ENCODE peak calls at places on chromosome 1, in ten cellular contexts. W, B, T, A, F, Z, E, K, G and R are unnamed samples.

GRCh38 chr1:209704584-209704983 is at the start of gene HSD11B1:
- DNase-seq in W (peak; percentile 89), B (peak; percentile 81), T (peak; percentile 96), A (peak; percentile 97), F (no peak), Z (peak; percentile 93), E (no peak), K (peak; percentile 99), G (no peak), R (peak; percentile 56)

GRCh38 chr1:30942326-30942978 is 33.9 kb upstream of the SDC3 start:
- DNase-seq in W (no peak), B (no peak), T (no peak), A (no peak), F (no peak), Z (peak; percentile 32), E (no peak), K (peak; percentile 55), G (no peak), R (no peak)

GRCh38 chr1:37755290-37755689 is 9.6 kb downstream of the EPHA10 start:
- DNase-seq in W (no peak), B (no peak), T (no peak), A (no peak), F (no peak), Z (no peak), E (no peak), K (no peak), G (no peak), R (no peak)

GRCh38 chr1:24826510-24826909 is 81.3 kb downstream of the CLIC4 start:
- DNase-seq in W (no peak), B (no peak), T (no peak), A (no peak), F (no peak), Z (no peak), E (no peak), K (no peak), G (no peak), R (no peak)

GRCh38 chr1:159229486-159229885 is 24.8 kb downstream of the ACKR1 start:
- DNase-seq in W (no peak), B (no peak), T (no peak), A (no peak), F (no peak), Z (no peak), E (peak; percentile 32), K (no peak), G (no peak), R (no peak)

GRCh38 chr1:53446051-53446450 is 13.1 kb upstream of the DMRTB1 start:
- DNase-seq in W (no peak), B (no peak), T (peak; percentile 49), A (no peak), F (no peak), Z (no peak), E (no peak), K (no peak), G (no peak), R (no peak)

GRCh38 chr1:143652187-143652586 is 319.6 kb downstream of the FAM72C start:
- DNase-seq in W (no peak), B (no peak), T (no peak), A (no peak), F (no peak), Z (no peak), E (no peak), K (no peak), G (no peak), R (no peak)

GRCh38 chr1:171434717-171435346 is 50.5 kb upstream of the PRRC2C start:
- DNase-seq in W (no peak), B (peak; percentile 52), T (peak; percentile 87), A (peak; percentile 95), F (no peak), Z (peak; percentile 90), E (no peak), K (peak; percentile 90), G (peak; percentile 65), R (peak; percentile 80)

GRCh38 chr1:47507140-47507539 is 69.3 kb downstream of the FOXD2 start:
- DNase-seq in W (no peak), B (no peak), T (no peak), A (no peak), F (no peak), Z (no peak), E (no peak), K (no peak), G (no peak), R (no peak)

GRCh38 chr1:47506053-47506452 is 68.2 kb downstream of the FOXD2 start:
- DNase-seq in W (no peak), B (no peak), T (no peak), A (no peak), F (no peak), Z (no peak), E (no peak), K (no peak), G (no peak), R (no peak)

GRCh38 chr1:47508900-47509488 is 71.2 kb downstream of the FOXD2 start:
- DNase-seq in W (no peak), B (no peak), T (peak; percentile 31), A (peak; percentile 35), F (no peak), Z (peak; percentile 21), E (peak; percentile 49), K (no peak), G (no peak), R (no peak)

GRCh38 chr1:47510282-47510811 is 72.5 kb downstream of the FOXD2 start:
- DNase-seq in W (no peak), B (no peak), T (no peak), A (no peak), F (no peak), Z (no peak), E (peak; percentile 11), K (no peak), G (no peak), R (no peak)

DNA sequence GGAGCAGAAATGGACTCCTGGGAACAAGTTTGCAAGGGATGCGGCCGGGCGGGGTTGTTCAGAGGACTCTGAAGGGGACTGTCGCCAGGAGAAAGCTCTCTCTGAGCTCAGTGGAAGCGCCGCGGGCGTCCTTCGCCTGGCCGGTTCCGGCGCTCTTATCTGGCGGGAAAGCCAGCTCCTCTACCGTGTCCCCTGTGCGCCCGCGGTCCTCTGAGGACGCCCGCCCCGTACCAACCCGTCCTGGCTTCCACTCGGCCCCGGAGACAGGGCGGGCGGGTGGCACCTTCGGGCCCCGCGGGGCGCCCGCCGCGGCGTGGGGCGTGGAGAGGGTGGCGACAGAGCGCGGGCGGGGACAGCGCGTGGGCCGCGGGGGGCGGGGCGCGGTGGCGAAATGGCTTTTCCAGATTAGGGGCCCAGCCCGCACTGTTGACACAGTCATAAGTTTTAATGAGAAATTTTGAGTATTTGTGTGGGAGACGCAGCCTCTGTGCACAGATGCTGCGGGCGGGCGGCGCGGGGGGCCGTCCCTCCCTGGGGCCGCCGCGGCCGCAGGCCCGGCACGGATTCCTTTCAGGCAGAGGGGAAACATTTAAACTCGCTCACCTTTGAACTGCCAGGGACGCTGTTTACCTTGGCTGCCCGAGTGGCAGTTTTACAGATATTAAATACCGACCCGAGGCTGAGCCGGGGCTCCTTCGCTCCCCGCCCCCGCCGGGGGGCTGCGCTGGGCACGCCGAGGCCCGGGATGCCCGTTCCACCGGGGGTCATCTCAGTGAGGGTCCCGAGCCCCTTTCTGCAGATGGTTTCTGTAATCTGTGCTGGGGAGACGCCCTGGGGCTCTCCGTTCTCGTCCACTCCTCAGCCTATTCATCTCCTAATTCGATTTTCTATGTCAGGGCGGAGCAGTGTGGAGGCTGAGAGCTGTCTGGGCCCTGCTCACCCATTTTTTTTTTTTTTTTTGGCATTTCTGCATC is 70.4 kb downstream of the FOXD2 start:
- DNase-seq in W (no peak), B (no peak), T (no peak), A (no peak), F (no peak), Z (peak; percentile 30), E (peak; percentile 73), K (no peak), G (no peak), R (no peak)
- H3K4me3 ChIP-seq in W (peak overlapping the region; percentile 58), B (peak overlapping the region; percentile 46), T (peak overlapping the region; percentile 29), A (peak overlapping the region; percentile 24), F (peak overlapping the region; percentile 39), Z (peak overlapping the region; percentile 65), E (peak overlapping the region; percentile 42), K (no peak overlapping the region), G (no peak overlapping the region), R (peak overlapping the region; percentile 33)

GRCh38 chr1:2232916-2233438 is 4.9 kb downstream of the SKI start:
- DNase-seq in W (no peak), B (no peak), T (no peak), A (no peak), F (no peak), Z (peak; percentile 47), E (peak; percentile 80), K (peak; percentile 29), G (no peak), R (no peak)

GRCh38 chr1:2233997-2234761 is 6.1 kb downstream of the SKI start:
- DNase-seq in W (peak; percentile 97), B (peak; percentile 94), T (peak; percentile 99), A (peak; percentile 96), F (no peak), Z (peak; percentile 98), E (peak; percentile 97), K (peak; percentile 98), G (no peak), R (peak; percentile 86)

GRCh38 chr1:2233468-2233867 is 5.3 kb downstream of the SKI start:
- DNase-seq in W (no peak), B (no peak), T (no peak), A (no peak), F (no peak), Z (peak; percentile 53), E (peak; percentile 80), K (peak; percentile 19), G (no peak), R (no peak)

GRCh38 chr1:2235300-2235998 is 7.3 kb downstream of the SKI start:
- DNase-seq in W (no peak), B (no peak), T (no peak), A (no peak), F (no peak), Z (no peak), E (peak; percentile 85), K (no peak), G (no peak), R (no peak)

GRCh38 chr1:2234762-2235113 is 6.6 kb downstream of the SKI start:
- DNase-seq in W (no peak), B (no peak), T (no peak), A (no peak), F (no peak), Z (no peak), E (peak; percentile 89), K (no peak), G (no peak), R (no peak)
- H3K4me3 ChIP-seq in W (peak overlapping the region; percentile 75), B (peak overlapping the region; percentile 76), T (peak overlapping the region; percentile 44), A (peak overlapping the region; percentile 4), F (peak overlapping the region; percentile 24), Z (peak overlapping the region; percentile 90), E (no peak overlapping the region), K (peak overlapping the region; percentile 6), G (peak overlapping the region; percentile 18), R (no peak overlapping the region)

GRCh38 chr1:16978589-16979474 is 1.6 kb downstream of the MFAP2 start:
- DNase-seq in W (no peak), B (peak; percentile 69), T (peak; percentile 87), A (peak; percentile 97), F (no peak), Z (peak; percentile 96), E (no peak), K (peak; percentile 88), G (peak; percentile 84), R (peak; percentile 73)

GRCh38 chr1:16980473-16981268 is at the start of gene MFAP2:
- DNase-seq in W (no peak), B (no peak), T (no peak), A (peak; percentile 38), F (no peak), Z (peak; percentile 80), E (no peak), K (peak; percentile 50), G (no peak), R (no peak)

GRCh38 chr1:16978139-16978538 is 2.3 kb downstream of the MFAP2 start:
- DNase-seq in W (no peak), B (no peak), T (no peak), A (no peak), F (no peak), Z (no peak), E (no peak), K (no peak), G (no peak), R (no peak)

GRCh38 chr1:16981269-16981849 is 939 bp upstream of the MFAP2 start:
- DNase-seq in W (no peak), B (no peak), T (peak; percentile 44), A (peak; percentile 95), F (no peak), Z (peak; percentile 99), E (no peak), K (peak; percentile 81), G (peak; percentile 87), R (peak; percentile 79)

DNA sequence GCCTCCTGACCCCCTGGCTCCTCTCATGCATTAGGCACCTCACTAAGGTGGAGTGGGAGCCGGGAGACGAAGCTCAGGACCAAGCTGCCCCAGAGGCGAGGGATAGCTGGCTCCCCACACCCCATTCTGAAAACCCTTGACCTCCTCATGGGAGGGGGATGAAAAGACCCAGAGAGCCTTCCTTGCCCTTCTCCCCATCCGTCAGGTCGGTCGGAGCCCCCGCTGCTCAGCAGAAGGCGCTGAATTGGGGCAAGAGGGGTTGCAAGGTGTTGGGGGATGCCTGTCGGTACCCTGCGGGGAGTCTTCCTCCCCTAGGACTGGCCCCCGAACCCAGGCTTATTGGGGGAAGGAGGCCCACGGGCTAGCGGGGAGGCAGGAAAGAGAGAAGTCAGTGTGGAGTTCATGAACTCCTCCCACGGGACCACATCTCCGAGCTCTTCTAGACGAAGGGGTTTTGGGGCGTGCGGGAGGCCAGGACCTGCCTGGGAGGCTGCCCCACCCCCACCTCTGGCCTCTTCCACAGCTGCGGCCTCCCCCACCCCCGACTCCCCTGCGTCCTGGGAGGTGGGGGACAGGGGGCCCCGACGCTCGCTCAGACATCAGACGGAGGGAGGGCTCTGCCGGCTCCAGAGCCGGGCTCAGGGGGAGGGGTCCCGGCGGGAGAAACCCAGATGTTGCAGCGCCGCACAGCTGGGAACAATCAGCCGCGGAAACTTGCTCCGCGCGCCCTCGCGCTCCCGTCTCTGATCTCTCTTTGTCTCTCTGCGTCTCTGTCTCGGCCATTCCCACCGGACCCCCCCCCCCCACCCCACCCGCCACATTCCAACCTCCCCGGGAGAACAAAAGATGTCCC is 719 bp downstream of the MFAP2 start:
- DNase-seq in W (no peak), B (peak; percentile 57), T (peak; percentile 51), A (peak; percentile 67), F (no peak), Z (peak; percentile 66), E (no peak), K (peak; percentile 75), G (no peak), R (no peak)
- H3K4me3 ChIP-seq in W (peak overlapping the region; percentile 55), B (peak overlapping the region; percentile 40), T (peak overlapping the region; percentile 71), A (peak overlapping the region; percentile 70), F (peak overlapping the region; percentile 35), Z (peak overlapping the region; percentile 88), E (peak overlapping the region; percentile 34), K (peak overlapping the region; percentile 88), G (peak overlapping the region; percentile 76), R (peak overlapping the region; percentile 64)

DNA sequence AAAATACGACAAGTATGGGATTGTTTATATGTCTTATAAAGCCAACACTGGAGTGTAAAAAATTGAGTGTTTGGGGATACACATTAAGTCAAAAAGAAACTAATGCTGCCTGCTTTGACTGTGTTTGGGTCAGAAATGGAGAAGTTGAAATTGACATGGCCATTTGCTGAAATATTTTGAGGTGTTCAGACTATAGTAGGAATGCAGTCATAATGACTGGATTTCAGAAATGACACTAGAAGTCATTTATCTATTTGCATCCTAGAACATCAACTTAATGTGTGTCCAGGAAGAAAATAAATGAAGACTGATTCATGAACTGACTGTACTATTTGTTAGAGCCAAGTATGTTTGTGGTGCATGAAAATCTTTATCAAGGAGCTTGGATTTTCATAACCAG is 28.4 kb downstream of the RASAL2 start:
- DNase-seq in W (no peak), B (no peak), T (no peak), A (peak; percentile 43), F (no peak), Z (peak; percentile 42), E (no peak), K (no peak), G (no peak), R (no peak)
- H3K4me3 ChIP-seq in W (no peak overlapping the region), B (no peak overlapping the region), T (peak overlapping the region; percentile 23), A (no peak overlapping the region), F (no peak overlapping the region), Z (peak overlapping the region; percentile 9), E (no peak overlapping the region), K (no peak overlapping the region), G (no peak overlapping the region), R (no peak overlapping the region)